ENCODE peak calls at places on chromosomes 11 and 22, in ten cellular contexts. P is AG08396; D is caudate nucleus; O is kidney epithelial cell; U is stimulated activated CD8-positive, alpha-beta memory T cell treated with anti-CD3 and anti-CD28 coated beads, Interleukin-7, amount 100 ng/mL, for 24 hours; V is HuH-7.5; B is putamen; J is mesothelial cell of epicardium; H is CD4-positive, alpha-beta memory T cell; E is CD4-positive, CD25-positive, alpha-beta regulatory T cell. A is an unnamed sample.

GRCh38 chr11:36105743-36106581 is 162.1 kb downstream of the LDLRAD3 start:
- DNase-seq in P (no peak), D (no peak), O (no peak), U (no peak), V (no peak), B (no peak), J (no peak), H (no peak), E (no peak), A (no peak)

GRCh38 chr22:22616636-22617035 is 27.8 kb upstream of the GGTLC2 start:
- DNase-seq in P (no peak), D (no peak), O (no peak), U (no peak), V (no peak), B (no peak), J (no peak), H (peak), E (no peak), A (no peak)

GRCh38 chr11:13160302-13160701 is 117.3 kb upstream of the BMAL1 start:
- DNase-seq in P (no peak), D (no peak), O (no peak), U (no peak), V (no peak), B (no peak), J (no peak), H (no peak), E (no peak), A (no peak)

GRCh38 chr11:102171101-102171500 is 60.9 kb downstream of the YAP1 start:
- DNase-seq in P (no peak), D (no peak), O (no peak), U (no peak), V (no peak), B (no peak), J (no peak), H (no peak), E (no peak), A (no peak)

GRCh38 chr11:117664897-117665296 is 132.1 kb downstream of the DSCAML1 start:
- DNase-seq in P (no peak), D (no peak), O (no peak), U (no peak), V (no peak), B (no peak), J (no peak), H (no peak), E (no peak), A (no peak)

GRCh38 chr11:64314146-64314804 is 3.1 kb downstream of the TRMT112 start:
- DNase-seq in P (no peak), D (no peak), O (no peak), U (no peak), V (no peak), B (no peak), J (no peak), H (no peak), E (no peak), A (no peak)

GRCh38 chr11:125235006-125235405 is 70.5 kb downstream of the PKNOX2 start:
- DNase-seq in P (no peak), D (no peak), O (no peak), U (no peak), V (no peak), B (no peak), J (no peak), H (no peak), E (no peak), A (no peak)

GRCh38 chr11:95108671-95109551 is 19.3 kb downstream of the ENDOD1 start:
- DNase-seq in P (no peak), D (no peak), O (no peak), U (no peak), V (no peak), B (peak), J (no peak), H (no peak), E (no peak), A (no peak)

GRCh38 chr11:31788066-31788465 is 23.1 kb downstream of the PAX6 start:
- DNase-seq in P (no peak), D (no peak), O (no peak), U (no peak), V (no peak), B (no peak), J (no peak), H (no peak), E (no peak), A (no peak)

GRCh38 chr22:44419429-44419828 is 78.6 kb downstream of the RTL6 start:
- DNase-seq in P (no peak), D (no peak), O (no peak), U (no peak), V (no peak), B (no peak), J (no peak), H (no peak), E (no peak), A (no peak)

GRCh38 chr11:36385121-36385530 is 89.0 kb downstream of the PRR5L start:
- DNase-seq in P (no peak), D (no peak), O (no peak), U (no peak), V (no peak), B (no peak), J (no peak), H (no peak), E (no peak), A (no peak)

GRCh38 chr11:96426356-96427103 is 36.7 kb downstream of the JRKL start:
- DNase-seq in P (peak), D (no peak), O (no peak), U (no peak), V (no peak), B (peak), J (no peak), H (peak), E (peak), A (no peak)

GRCh38 chr11:82636620-82637019 is 97.0 kb downstream of the FAM181B start:
- DNase-seq in P (no peak), D (no peak), O (no peak), U (no peak), V (no peak), B (no peak), J (no peak), H (no peak), E (no peak), A (no peak)

GRCh38 chr11:70616317-70616716 is 218.0 kb downstream of the CTTN start:
- DNase-seq in P (no peak), D (no peak), O (no peak), U (no peak), V (no peak), B (no peak), J (no peak), H (no peak), E (no peak), A (no peak)

GRCh38 chr11:14384338-14384737 is 25.4 kb upstream of the RRAS2 start:
- DNase-seq in P (peak), D (no peak), O (no peak), U (no peak), V (no peak), B (no peak), J (no peak), H (no peak), E (no peak), A (no peak)

GRCh38 chr11:69320756-69321741 is 27.1 kb downstream of the MYEOV start:
- DNase-seq in P (no peak), D (no peak), O (no peak), U (no peak), V (no peak), B (no peak), J (no peak), H (no peak), E (no peak), A (no peak)

GRCh38 chr22:30605449-30606110 is 1.4 kb upstream of the TCN2 start:
- DNase-seq in P (peak), D (peak), O (no peak), U (no peak), V (peak), B (no peak), J (no peak), H (peak), E (peak), A (no peak)

GRCh38 chr11:13647391-13647790 is 21.1 kb upstream of the FAR1 start:
- DNase-seq in P (no peak), D (no peak), O (no peak), U (no peak), V (no peak), B (no peak), J (no peak), H (no peak), E (no peak), A (no peak)

GRCh38 chr11:6667733-6668374 is 12.2 kb upstream of the DCHS1 start:
- DNase-seq in P (no peak), D (no peak), O (no peak), U (no peak), V (no peak), B (no peak), J (no peak), H (peak), E (peak), A (no peak)

GRCh38 chr11:32200448-32200847 is 109.6 kb downstream of the RCN1 start:
- DNase-seq in P (no peak), D (no peak), O (no peak), U (no peak), V (no peak), B (no peak), J (no peak), H (no peak), E (no peak), A (no peak)

GRCh38 chr11:79472736-79473536 is 32.1 kb upstream of the TENM4 start:
- DNase-seq in P (no peak), D (no peak), O (no peak), U (no peak), V (no peak), B (no peak), J (no peak), H (no peak), E (no peak), A (no peak)

GRCh38 chr22:41256898-41257260 is 16.1 kb upstream of the CHADL start:
- DNase-seq in P (no peak), D (no peak), O (peak), U (no peak), V (no peak), B (no peak), J (no peak), H (no peak), E (no peak), A (no peak)

GRCh38 chr11:79013509-79013908 is 427.3 kb downstream of the TENM4 start:
- DNase-seq in P (peak), D (no peak), O (no peak), U (no peak), V (no peak), B (no peak), J (no peak), H (no peak), E (no peak), A (no peak)